ENCODE peak calls at places on chromosomes 1 and 21, in nine cellular contexts. V is tibial artery; P is Peyer's patch; H is AG10803; U is Calu3; S is fibroblast of mammary gland; W is HepG2; C is spleen; I is activated CD8-positive, alpha-beta T cell treated with anti-CD3 and anti-CD28 coated beads for 36 hours. L is an unnamed sample.

GRCh38 chr1:199041173-199041914 is 402.5 kb downstream of the PTPRC start:
- DNase-seq in C (no peak), U (no peak), W (no peak), S (no peak), I (peak; percentile 48), H (no peak), P (no peak), V (no peak), L (peak; percentile 54)

GRCh38 chr1:19577001-19577400 is 67.1 kb upstream of the NBL1 start:
- DNase-seq in W (no peak), C (no peak), H (peak; percentile 56), P (no peak), U (no peak), I (no peak), V (peak; percentile 21), S (peak; percentile 88), L (no peak)

GRCh38 chr1:94713472-94714141 is 106.5 kb upstream of the SLC44A3 start:
- DNase-seq in U (peak; percentile 86), P (peak; percentile 81), I (peak; percentile 18), W (peak; percentile 92), V (peak; percentile 89), H (peak; percentile 99), C (peak; percentile 89), S (peak; percentile 100), L (peak; percentile 24)

GRCh38 chr1:227740401-227740960 is 5.2 kb downstream of the SNAP47 start:
- DNase-seq in U (no peak), V (no peak), C (no peak), P (no peak), I (no peak), S (no peak), H (no peak), W (no peak), L (no peak)

GRCh38 chr1:178399177-178399728 is 97.5 kb downstream of the CLEC20A start:
- DNase-seq in U (peak; percentile 62), W (no peak), I (peak; percentile 2), S (no peak), C (no peak), H (no peak), P (no peak), V (no peak), L (no peak)

GRCh38 chr1:89802841-89803240 is 18.0 kb upstream of the LRRC8D start:
- DNase-seq in U (no peak), H (no peak), C (no peak), I (no peak), S (no peak), W (no peak), P (no peak), V (no peak), L (no peak)

GRCh38 chr1:166139735-166140134 is 27.1 kb downstream of the FAM78B start:
- DNase-seq in U (no peak), C (no peak), V (no peak), P (no peak), I (no peak), H (no peak), S (no peak), W (no peak), L (no peak)

GRCh38 chr1:13828454-13829151 is 128.6 kb downstream of the PRDM2 start:
- DNase-seq in W (peak; percentile 23), P (peak; percentile 86), C (peak; percentile 76), V (no peak), H (no peak), S (peak; percentile 33), I (peak; percentile 66), U (peak; percentile 24), L (peak; percentile 79)

GRCh38 chr21:17576080-17576835 is 36.4 kb downstream of the BTG3 start:
- DNase-seq in H (no peak), V (no peak), W (no peak), I (no peak), C (no peak), S (no peak), P (no peak), U (no peak), L (no peak)

GRCh38 chr1:6859415-6860343 is 74.4 kb downstream of the CAMTA1 start:
- DNase-seq in U (peak; percentile 32), S (peak; percentile 98), I (no peak), V (no peak), H (peak; percentile 98), W (peak; percentile 68), C (no peak), P (no peak), L (no peak)

GRCh38 chr1:32201011-32201855 is 838 bp downstream of the CCDC28B start:
- DNase-seq in V (peak; percentile 78), C (peak; percentile 92), H (peak; percentile 51), S (peak; percentile 51), U (peak; percentile 57), W (no peak), I (peak; percentile 94), P (peak; percentile 67), L (peak; percentile 83)

GRCh38 chr1:79089946-79090345 is 83.4 kb upstream of the ADGRL4 start:
- DNase-seq in P (no peak), U (no peak), V (no peak), I (no peak), W (no peak), C (no peak), H (no peak), S (no peak), L (no peak)

GRCh38 chr1:27993241-27993640 is 33.5 kb downstream of the XKR8 start:
- DNase-seq in P (no peak), I (peak; percentile 22), S (no peak), U (no peak), H (no peak), C (no peak), V (no peak), W (no peak), L (no peak)

GRCh38 chr1:30586671-30587070 is 136.7 kb downstream of the MATN1 start:
- DNase-seq in S (no peak), P (no peak), W (no peak), U (no peak), I (no peak), H (no peak), C (peak; percentile 24), V (no peak), L (no peak)

GRCh38 chr21:32184485-32184884 is 94.4 kb downstream of the MIS18A start:
- DNase-seq in U (no peak), I (no peak), S (no peak), H (no peak), V (no peak), W (no peak), C (no peak), P (no peak), L (no peak)
- TF ChIP-seq CTCF in U (no peak), I (no peak), S (no peak), H (no peak), V (no peak), W (no peak), C (no peak), P (no peak), L (no peak)

GRCh38 chr1:201542166-201543045 is 3.5 kb downstream of the NAV1 start:
- DNase-seq in C (no peak), I (no peak), U (no peak), W (no peak), H (peak; percentile 83), P (no peak), V (no peak), S (peak; percentile 93), L (no peak)

GRCh38 chr1:201540846-201541735 is 2.2 kb downstream of the NAV1 start:
- DNase-seq in C (no peak), V (no peak), U (no peak), S (no peak), W (no peak), P (no peak), I (no peak), H (no peak), L (no peak)

GRCh38 chr1:201544710-201545109 is 5.8 kb downstream of the NAV1 start:
- DNase-seq in U (no peak), V (no peak), S (no peak), C (no peak), P (no peak), I (no peak), W (no peak), H (no peak), L (no peak)

GRCh38 chr1:201543871-201544521 is 5.1 kb downstream of the NAV1 start:
- DNase-seq in S (no peak), U (no peak), H (peak; percentile 52), P (no peak), I (no peak), W (no peak), C (no peak), V (no peak), L (no peak)

GRCh38 chr1:201546093-201546492 is 7.2 kb downstream of the NAV1 start:
- DNase-seq in V (no peak), S (no peak), U (peak; percentile 52), I (no peak), H (no peak), W (no peak), P (no peak), C (no peak), L (peak; percentile 32)
- TF ChIP-seq CTCF in V (no peak), S (no peak), U (peak; percentile 26), I (no peak), H (no peak), W (no peak), P (no peak), C (no peak), L (no peak)

DNA sequence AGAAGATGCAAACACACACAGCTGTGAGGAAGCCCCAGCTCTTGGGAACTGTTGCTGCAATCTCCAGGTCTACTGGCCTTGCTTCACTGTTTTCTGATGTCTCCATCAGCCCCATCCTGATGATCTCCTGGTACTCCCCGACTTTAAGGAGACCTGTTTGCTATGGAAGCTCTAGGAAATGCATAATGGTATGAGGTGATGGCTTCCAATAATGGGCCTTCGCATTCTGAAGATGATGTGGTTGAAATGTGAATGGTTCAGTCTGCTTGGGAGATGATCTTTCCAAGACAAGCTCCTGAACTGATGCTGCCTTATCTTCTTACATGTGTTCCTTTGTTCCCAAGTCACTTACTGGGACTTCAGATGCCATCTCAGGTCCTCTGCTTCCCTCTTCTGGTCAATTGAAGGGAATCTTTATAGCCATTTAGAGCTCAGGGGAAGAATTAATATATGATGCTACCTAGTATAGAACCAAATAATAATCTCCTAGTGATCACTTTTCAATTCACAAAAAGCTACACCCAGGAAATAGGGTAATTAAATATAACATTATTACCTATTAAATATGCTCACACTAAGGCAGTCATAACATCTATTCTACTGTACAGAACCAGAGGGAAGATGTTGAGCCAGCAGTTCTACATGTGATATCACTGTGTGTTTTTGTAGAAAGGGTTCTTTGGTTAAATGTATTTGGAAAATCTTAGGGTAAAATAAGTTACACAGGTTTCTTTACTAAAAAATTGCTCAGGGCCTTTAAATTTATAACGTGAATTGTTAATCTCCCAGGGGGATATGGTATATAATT is 73.9 kb upstream of the VTCN1 start:
- DNase-seq in I (no peak), H (peak; percentile 59), W (peak; percentile 52), U (peak; percentile 17), P (no peak), C (no peak), V (no peak), S (peak; percentile 73), L (peak; percentile 33)
- TF ChIP-seq CTCF in I (no peak), H (peak; percentile 62), W (peak; percentile 64), U (peak; percentile 45), P (peak; percentile 81), C (no peak), V (peak; percentile 13), S (peak; percentile 59), L (no peak)

DNA sequence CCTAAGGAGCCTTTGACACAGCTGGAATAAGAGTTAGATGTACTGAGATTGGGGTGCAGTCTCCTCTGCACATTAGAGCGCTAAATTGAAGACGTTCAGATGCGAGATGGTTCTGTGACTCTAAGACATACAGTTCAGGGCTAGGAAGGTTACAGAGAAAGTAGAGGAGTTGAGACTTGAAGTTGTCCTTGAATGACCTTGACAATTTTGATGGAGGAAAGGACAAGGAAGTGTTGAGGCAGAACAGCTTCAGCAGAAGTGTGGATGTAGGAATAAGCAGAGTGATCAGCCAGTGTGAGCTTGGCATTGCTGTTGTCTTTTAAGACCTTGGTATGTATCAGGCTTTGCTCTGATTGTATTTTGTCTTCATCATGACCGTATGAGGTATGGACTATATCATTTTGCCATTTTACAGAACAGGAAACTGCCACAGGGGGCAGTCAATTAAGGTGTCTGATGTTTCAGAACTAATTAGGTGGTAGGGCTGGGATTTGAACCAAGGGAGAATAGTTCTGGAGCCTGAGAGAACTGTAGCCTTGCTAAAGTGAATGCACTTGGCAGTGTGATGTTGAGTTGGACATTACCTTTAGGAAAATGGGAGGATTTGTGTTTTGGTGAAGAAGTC is 9.2 kb downstream of the TTF2 start:
- DNase-seq in V (no peak), U (no peak), S (no peak), P (no peak), H (no peak), W (no peak), C (no peak), I (no peak), L (no peak)
- TF ChIP-seq CTCF in V (no peak), U (no peak), S (no peak), P (no peak), H (no peak), W (no peak), C (no peak), I (no peak), L (no peak)